ENCODE peak calls at places on chromosomes 13 and 19, in nine cellular contexts. One of them, this sample, is unnamed.

GRCh38 chr19:47391510-47392223 is 27.7 kb downstream of the MEIS3 start:
- DNase-seq in thoracic aorta: no peak
- DNase-seq in stomach: peak; percentile 82
- DNase-seq in H1: peak; percentile 89
- DNase-seq in tibial nerve: peak; percentile 61
- DNase-seq in heart right ventricle: peak; percentile 65
- DNase-seq in endodermal cell: peak; percentile 98
- DNase-seq in CD8-positive, alpha-beta T cell: peak; percentile 74
- DNase-seq in cardiac muscle cell: peak; percentile 79
- DNase-seq in this sample: peak; percentile 48

GRCh38 chr13:71619096-71619495 is 247.9 kb downstream of the DACH1 start:
- DNase-seq in thoracic aorta: no peak
- DNase-seq in stomach: no peak
- DNase-seq in H1: no peak
- DNase-seq in tibial nerve: no peak
- DNase-seq in heart right ventricle: no peak
- DNase-seq in endodermal cell: no peak
- DNase-seq in CD8-positive, alpha-beta T cell: no peak
- DNase-seq in cardiac muscle cell: no peak
- DNase-seq in this sample: no peak

GRCh38 chr19:14089662-14090508 is 666 bp downstream of the SAMD1 start:
- DNase-seq in thoracic aorta: no peak
- DNase-seq in stomach: peak; percentile 62
- DNase-seq in H1: no peak
- DNase-seq in tibial nerve: peak; percentile 17
- DNase-seq in heart right ventricle: no peak
- DNase-seq in endodermal cell: peak; percentile 71
- DNase-seq in CD8-positive, alpha-beta T cell: peak; percentile 18
- DNase-seq in cardiac muscle cell: peak; percentile 75
- DNase-seq in this sample: no peak

GRCh38 chr19:35296644-35297514 is 4.9 kb downstream of the MAG start:
- DNase-seq in thoracic aorta: no peak
- DNase-seq in stomach: no peak
- DNase-seq in H1: no peak
- DNase-seq in tibial nerve: no peak
- DNase-seq in heart right ventricle: no peak
- DNase-seq in endodermal cell: no peak
- DNase-seq in CD8-positive, alpha-beta T cell: no peak
- DNase-seq in cardiac muscle cell: no peak
- DNase-seq in this sample: no peak

GRCh38 chr19:20339444-20339843 is 172.4 kb downstream of the ZNF486 start:
- DNase-seq in thoracic aorta: no peak
- DNase-seq in stomach: no peak
- DNase-seq in H1: no peak
- DNase-seq in tibial nerve: no peak
- DNase-seq in heart right ventricle: no peak
- DNase-seq in endodermal cell: no peak
- DNase-seq in CD8-positive, alpha-beta T cell: no peak
- DNase-seq in cardiac muscle cell: no peak
- DNase-seq in this sample: no peak

GRCh38 chr13:21674271-21675009 is 3.6 kb downstream of the FGF9 start:
- DNase-seq in thoracic aorta: no peak
- DNase-seq in stomach: no peak
- DNase-seq in H1: no peak
- DNase-seq in tibial nerve: no peak
- DNase-seq in heart right ventricle: peak; percentile 33
- DNase-seq in endodermal cell: peak; percentile 72
- DNase-seq in CD8-positive, alpha-beta T cell: no peak
- DNase-seq in cardiac muscle cell: no peak
- DNase-seq in this sample: no peak

GRCh38 chr13:80458546-80458945 is 117.6 kb upstream of the SPRY2 start:
- DNase-seq in thoracic aorta: no peak
- DNase-seq in stomach: no peak
- DNase-seq in H1: no peak
- DNase-seq in tibial nerve: no peak
- DNase-seq in heart right ventricle: no peak
- DNase-seq in endodermal cell: no peak
- DNase-seq in CD8-positive, alpha-beta T cell: no peak
- DNase-seq in cardiac muscle cell: no peak
- DNase-seq in this sample: no peak

GRCh38 chr19:13098291-13099072 is 4.2 kb downstream of the LYL1 start:
- DNase-seq in thoracic aorta: no peak
- DNase-seq in stomach: no peak
- DNase-seq in H1: no peak
- DNase-seq in tibial nerve: no peak
- DNase-seq in heart right ventricle: no peak
- DNase-seq in endodermal cell: peak; percentile 75
- DNase-seq in CD8-positive, alpha-beta T cell: no peak
- DNase-seq in cardiac muscle cell: peak; percentile 77
- DNase-seq in this sample: peak; percentile 16

GRCh38 chr13:72386138-72386684 is 341.2 kb downstream of the MZT1 start:
- DNase-seq in thoracic aorta: no peak
- DNase-seq in stomach: no peak
- DNase-seq in H1: no peak
- DNase-seq in tibial nerve: no peak
- DNase-seq in heart right ventricle: no peak
- DNase-seq in endodermal cell: no peak
- DNase-seq in CD8-positive, alpha-beta T cell: no peak
- DNase-seq in cardiac muscle cell: no peak
- DNase-seq in this sample: no peak

GRCh38 chr19:43957891-43958290 is 6.9 kb downstream of the ZNF221 start:
- DNase-seq in thoracic aorta: no peak
- DNase-seq in stomach: no peak
- DNase-seq in H1: no peak
- DNase-seq in tibial nerve: no peak
- DNase-seq in heart right ventricle: no peak
- DNase-seq in endodermal cell: no peak
- DNase-seq in CD8-positive, alpha-beta T cell: no peak
- DNase-seq in cardiac muscle cell: peak; percentile 15
- DNase-seq in this sample: no peak

GRCh38 chr19:45090034-45090433 is 2.9 kb upstream of the PPP1R37 start:
- DNase-seq in thoracic aorta: no peak
- DNase-seq in stomach: no peak
- DNase-seq in H1: no peak
- DNase-seq in tibial nerve: no peak
- DNase-seq in heart right ventricle: no peak
- DNase-seq in endodermal cell: peak; percentile 87
- DNase-seq in CD8-positive, alpha-beta T cell: no peak
- DNase-seq in cardiac muscle cell: no peak
- DNase-seq in this sample: no peak

GRCh38 chr19:1285737-1286360 is at the start of gene EFNA2:
- DNase-seq in thoracic aorta: no peak
- DNase-seq in stomach: no peak
- DNase-seq in H1: no peak
- DNase-seq in tibial nerve: no peak
- DNase-seq in heart right ventricle: no peak
- DNase-seq in endodermal cell: no peak
- DNase-seq in CD8-positive, alpha-beta T cell: no peak
- DNase-seq in cardiac muscle cell: no peak
- DNase-seq in this sample: no peak
- TF ChIP-seq CTCF in thoracic aorta: no peak
- TF ChIP-seq CTCF in stomach: no peak
- TF ChIP-seq CTCF in H1: no peak
- TF ChIP-seq CTCF in tibial nerve: no peak
- TF ChIP-seq CTCF in heart right ventricle: no peak
- TF ChIP-seq CTCF in endodermal cell: peak; percentile 19
- TF ChIP-seq CTCF in CD8-positive, alpha-beta T cell: no peak
- TF ChIP-seq CTCF in cardiac muscle cell: no peak
- TF ChIP-seq CTCF in this sample: no peak

DNA sequence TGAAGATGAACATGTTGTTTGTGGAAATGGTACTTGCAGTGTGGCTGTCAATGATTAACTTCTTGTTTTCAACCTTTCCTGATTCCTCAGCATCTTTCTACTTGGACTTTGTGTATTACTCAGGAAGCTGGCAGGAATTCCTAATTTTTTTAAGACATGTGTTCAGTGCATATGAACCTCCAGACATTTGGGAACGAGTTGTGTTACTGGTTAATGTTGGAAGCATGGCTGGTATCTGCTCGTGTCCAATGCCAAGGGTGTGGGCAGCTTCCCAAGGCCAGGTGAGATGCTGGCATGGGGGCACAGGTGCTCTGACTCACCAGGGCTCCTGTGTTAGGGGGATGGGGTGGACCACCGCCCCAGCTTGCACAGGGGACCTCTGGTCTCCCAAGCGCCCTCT is 61.1 kb upstream of the MCF2L start:
- DNase-seq in thoracic aorta: no peak
- DNase-seq in stomach: no peak
- DNase-seq in H1: no peak
- DNase-seq in tibial nerve: no peak
- DNase-seq in heart right ventricle: no peak
- DNase-seq in endodermal cell: no peak
- DNase-seq in CD8-positive, alpha-beta T cell: no peak
- DNase-seq in cardiac muscle cell: no peak
- DNase-seq in this sample: no peak
- H3K27me3 ChIP-seq in thoracic aorta: no peaks in the 10 kb centered on the region
- H3K27me3 ChIP-seq in stomach: peaks cover 18% of the 10 kb centered on the region
- H3K27me3 ChIP-seq in H1: no peaks in the 10 kb centered on the region
- H3K27me3 ChIP-seq in tibial nerve: peaks cover 22% of the 10 kb centered on the region
- H3K27me3 ChIP-seq in heart right ventricle: peaks cover 33% of the 10 kb centered on the region
- H3K27me3 ChIP-seq in endodermal cell: no peaks in the 10 kb centered on the region
- H3K27me3 ChIP-seq in CD8-positive, alpha-beta T cell: no peaks in the 10 kb centered on the region
- H3K27me3 ChIP-seq in cardiac muscle cell: no peaks in the 10 kb centered on the region
- H3K27me3 ChIP-seq in this sample: no peaks in the 10 kb centered on the region

GRCh38 chr13:110348309-110348625 is 41.2 kb downstream of the COL4A2 start:
- DNase-seq in thoracic aorta: no peak
- DNase-seq in stomach: no peak
- DNase-seq in H1: no peak
- DNase-seq in tibial nerve: no peak
- DNase-seq in heart right ventricle: no peak
- DNase-seq in endodermal cell: no peak
- DNase-seq in CD8-positive, alpha-beta T cell: no peak
- DNase-seq in cardiac muscle cell: no peak
- DNase-seq in this sample: no peak

GRCh38 chr13:110347535-110348308 is 40.6 kb downstream of the COL4A2 start:
- DNase-seq in thoracic aorta: peak; percentile 72
- DNase-seq in stomach: no peak
- DNase-seq in H1: no peak
- DNase-seq in tibial nerve: no peak
- DNase-seq in heart right ventricle: peak; percentile 46
- DNase-seq in endodermal cell: no peak
- DNase-seq in CD8-positive, alpha-beta T cell: no peak
- DNase-seq in cardiac muscle cell: peak; percentile 93
- DNase-seq in this sample: peak; percentile 100

GRCh38 chr13:110346661-110347067 is 39.6 kb downstream of the COL4A2 start:
- DNase-seq in thoracic aorta: no peak
- DNase-seq in stomach: no peak
- DNase-seq in H1: no peak
- DNase-seq in tibial nerve: no peak
- DNase-seq in heart right ventricle: no peak
- DNase-seq in endodermal cell: no peak
- DNase-seq in CD8-positive, alpha-beta T cell: no peak
- DNase-seq in cardiac muscle cell: no peak
- DNase-seq in this sample: peak; percentile 96

GRCh38 chr13:110345701-110346100 is 38.6 kb downstream of the COL4A2 start:
- DNase-seq in thoracic aorta: no peak
- DNase-seq in stomach: no peak
- DNase-seq in H1: no peak
- DNase-seq in tibial nerve: no peak
- DNase-seq in heart right ventricle: no peak
- DNase-seq in endodermal cell: no peak
- DNase-seq in CD8-positive, alpha-beta T cell: no peak
- DNase-seq in cardiac muscle cell: no peak
- DNase-seq in this sample: no peak

DNA sequence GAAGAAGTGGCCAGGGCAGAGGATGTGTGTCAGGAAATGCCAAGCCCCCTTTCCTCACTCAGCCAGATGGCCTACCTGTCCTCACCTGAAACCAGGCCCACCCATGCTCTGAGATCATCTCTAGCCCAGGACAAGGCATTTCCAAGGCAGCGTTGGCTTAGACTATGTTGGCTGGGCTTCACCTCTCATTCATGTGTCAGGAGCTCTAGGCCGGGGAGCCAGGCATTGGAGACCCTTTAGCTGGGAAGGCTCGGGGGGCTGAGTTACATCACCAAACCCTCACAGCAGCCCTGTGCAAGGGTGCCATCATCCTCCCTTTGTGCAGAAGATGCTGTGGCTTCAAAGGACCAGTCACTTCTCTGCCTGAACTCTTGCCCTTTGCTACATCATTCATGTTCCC is 40.0 kb downstream of the COL4A2 start:
- DNase-seq in thoracic aorta: no peak
- DNase-seq in stomach: no peak
- DNase-seq in H1: no peak
- DNase-seq in tibial nerve: no peak
- DNase-seq in heart right ventricle: no peak
- DNase-seq in endodermal cell: no peak
- DNase-seq in CD8-positive, alpha-beta T cell: no peak
- DNase-seq in cardiac muscle cell: no peak
- DNase-seq in this sample: no peak
- H3K4me3 ChIP-seq in thoracic aorta: no peak overlapping the region
- H3K4me3 ChIP-seq in stomach: no peak overlapping the region
- H3K4me3 ChIP-seq in H1: no peak overlapping the region
- H3K4me3 ChIP-seq in tibial nerve: no peak overlapping the region
- H3K4me3 ChIP-seq in heart right ventricle: no peak overlapping the region
- H3K4me3 ChIP-seq in endodermal cell: no peak overlapping the region
- H3K4me3 ChIP-seq in CD8-positive, alpha-beta T cell: no peak overlapping the region
- H3K4me3 ChIP-seq in cardiac muscle cell: no peak overlapping the region
- H3K4me3 ChIP-seq in this sample: no peak overlapping the region

DNA sequence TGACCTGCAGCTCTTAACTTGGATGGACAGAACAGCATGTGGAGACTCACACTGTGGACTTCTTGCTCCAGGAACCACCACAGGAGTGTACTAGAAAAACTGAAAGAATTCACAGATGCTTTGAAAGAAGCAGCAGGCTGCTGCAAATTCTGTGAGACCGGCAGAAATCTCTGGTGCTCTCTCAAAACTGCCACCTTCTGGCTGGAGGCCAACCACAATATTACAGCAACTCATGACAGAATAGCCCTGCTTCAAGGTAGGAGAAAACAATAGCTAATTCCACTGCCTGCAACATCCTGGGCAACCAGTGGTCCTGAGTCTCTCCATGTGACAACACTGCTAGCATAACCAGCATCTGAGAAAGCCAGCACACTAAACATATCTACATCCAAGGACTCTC is 26.9 kb downstream of the CDK8 start:
- DNase-seq in thoracic aorta: no peak
- DNase-seq in stomach: no peak
- DNase-seq in H1: peak; percentile 2
- DNase-seq in tibial nerve: no peak
- DNase-seq in heart right ventricle: no peak
- DNase-seq in endodermal cell: peak; percentile 55
- DNase-seq in CD8-positive, alpha-beta T cell: no peak
- DNase-seq in cardiac muscle cell: peak; percentile 11
- DNase-seq in this sample: no peak
- TF ChIP-seq CTCF in thoracic aorta: no peak
- TF ChIP-seq CTCF in stomach: no peak
- TF ChIP-seq CTCF in H1: peak; percentile 14
- TF ChIP-seq CTCF in tibial nerve: no peak
- TF ChIP-seq CTCF in heart right ventricle: no peak
- TF ChIP-seq CTCF in endodermal cell: peak; percentile 47
- TF ChIP-seq CTCF in CD8-positive, alpha-beta T cell: no peak
- TF ChIP-seq CTCF in cardiac muscle cell: no peak
- TF ChIP-seq CTCF in this sample: no peak

This sample was measured in bronchial epithelial cell.